ENCODE peak calls at places on chromosomes 16 and 17, in ten cellular contexts. One of them, this sample, is unnamed.

GRCh38 chr16:64380751-64381150 is 741.1 kb downstream of the CDH11 start:
- DNase-seq in CD8-positive, alpha-beta T cell: no peak
- DNase-seq in IMR-90: no peak
- DNase-seq in A549: no peak
- DNase-seq in breast epithelium: no peak
- DNase-seq in K562: no peak
- DNase-seq in colonic mucosa: no peak
- DNase-seq in tibial artery: no peak
- DNase-seq in tibial nerve: no peak
- DNase-seq in body of pancreas: no peak
- DNase-seq in this sample: no peak

GRCh38 chr16:56662357-56663354 is 4.9 kb downstream of the MT1F start:
- DNase-seq in colonic mucosa: no peak
- DNase-seq in tibial artery: no peak
- DNase-seq in breast epithelium: no peak
- DNase-seq in tibial nerve: no peak
- DNase-seq in A549: no peak
- DNase-seq in CD8-positive, alpha-beta T cell: no peak
- DNase-seq in K562: no peak
- DNase-seq in body of pancreas: no peak
- DNase-seq in IMR-90: no peak
- DNase-seq in this sample: peak; percentile 40

GRCh38 chr17:61475726-61476125 is 23.5 kb downstream of the TBX4 start:
- DNase-seq in IMR-90: peak; percentile 77
- DNase-seq in K562: no peak
- DNase-seq in body of pancreas: no peak
- DNase-seq in tibial nerve: no peak
- DNase-seq in tibial artery: no peak
- DNase-seq in A549: no peak
- DNase-seq in CD8-positive, alpha-beta T cell: no peak
- DNase-seq in colonic mucosa: no peak
- DNase-seq in breast epithelium: no peak
- DNase-seq in this sample: no peak

GRCh38 chr16:17459903-17460521 is 10.7 kb downstream of the XYLT1 start:
- DNase-seq in breast epithelium: no peak
- DNase-seq in colonic mucosa: no peak
- DNase-seq in IMR-90: no peak
- DNase-seq in tibial nerve: no peak
- DNase-seq in tibial artery: no peak
- DNase-seq in K562: no peak
- DNase-seq in A549: no peak
- DNase-seq in body of pancreas: no peak
- DNase-seq in CD8-positive, alpha-beta T cell: no peak
- DNase-seq in this sample: no peak

GRCh38 chr17:43545383-43545632 is 832 bp downstream of the ETV4 start:
- DNase-seq in IMR-90: peak; percentile 18
- DNase-seq in K562: peak; percentile 77
- DNase-seq in breast epithelium: no peak
- DNase-seq in tibial artery: no peak
- DNase-seq in CD8-positive, alpha-beta T cell: no peak
- DNase-seq in colonic mucosa: no peak
- DNase-seq in body of pancreas: peak; percentile 55
- DNase-seq in tibial nerve: no peak
- DNase-seq in A549: no peak
- DNase-seq in this sample: no peak

GRCh38 chr16:51834131-51834530 is 683.1 kb upstream of the SALL1 start:
- DNase-seq in CD8-positive, alpha-beta T cell: no peak
- DNase-seq in body of pancreas: no peak
- DNase-seq in K562: no peak
- DNase-seq in tibial nerve: no peak
- DNase-seq in tibial artery: no peak
- DNase-seq in breast epithelium: no peak
- DNase-seq in IMR-90: peak; percentile 47
- DNase-seq in A549: no peak
- DNase-seq in colonic mucosa: no peak
- DNase-seq in this sample: no peak

GRCh38 chr17:66952681-66953638 is 11.5 kb upstream of the CACNG4 start:
- DNase-seq in A549: no peak
- DNase-seq in IMR-90: no peak
- DNase-seq in K562: no peak
- DNase-seq in tibial nerve: no peak
- DNase-seq in tibial artery: no peak
- DNase-seq in breast epithelium: no peak
- DNase-seq in CD8-positive, alpha-beta T cell: no peak
- DNase-seq in colonic mucosa: no peak
- DNase-seq in body of pancreas: no peak
- DNase-seq in this sample: no peak

GRCh38 chr16:68756250-68757051 is 19.4 kb downstream of the CDH1 start:
- DNase-seq in A549: peak; percentile 37
- DNase-seq in tibial artery: no peak
- DNase-seq in tibial nerve: no peak
- DNase-seq in colonic mucosa: peak; percentile 90
- DNase-seq in breast epithelium: peak; percentile 89
- DNase-seq in CD8-positive, alpha-beta T cell: peak; percentile 17
- DNase-seq in body of pancreas: peak; percentile 75
- DNase-seq in K562: no peak
- DNase-seq in IMR-90: no peak
- DNase-seq in this sample: no peak

GRCh38 chr16:78249056-78249455 is 149.6 kb downstream of the WWOX start:
- DNase-seq in K562: no peak
- DNase-seq in tibial artery: no peak
- DNase-seq in A549: peak; percentile 12
- DNase-seq in breast epithelium: no peak
- DNase-seq in CD8-positive, alpha-beta T cell: no peak
- DNase-seq in tibial nerve: no peak
- DNase-seq in IMR-90: no peak
- DNase-seq in colonic mucosa: no peak
- DNase-seq in body of pancreas: peak; percentile 83
- DNase-seq in this sample: no peak

GRCh38 chr17:68238894-68239293 is 8.9 kb upstream of the AMZ2 start:
- DNase-seq in body of pancreas: no peak
- DNase-seq in colonic mucosa: no peak
- DNase-seq in tibial nerve: no peak
- DNase-seq in tibial artery: no peak
- DNase-seq in K562: no peak
- DNase-seq in A549: no peak
- DNase-seq in CD8-positive, alpha-beta T cell: no peak
- DNase-seq in breast epithelium: no peak
- DNase-seq in IMR-90: no peak
- DNase-seq in this sample: no peak

GRCh38 chr17:79000396-79001189 is 9.0 kb downstream of the CANT1 start:
- DNase-seq in tibial artery: peak; percentile 12
- DNase-seq in colonic mucosa: no peak
- DNase-seq in CD8-positive, alpha-beta T cell: no peak
- DNase-seq in A549: no peak
- DNase-seq in tibial nerve: no peak
- DNase-seq in K562: no peak
- DNase-seq in breast epithelium: no peak
- DNase-seq in body of pancreas: no peak
- DNase-seq in IMR-90: no peak
- DNase-seq in this sample: no peak

GRCh38 chr17:16661217-16661616 is 7.6 kb upstream of the ZNF624 start:
- DNase-seq in tibial nerve: no peak
- DNase-seq in CD8-positive, alpha-beta T cell: no peak
- DNase-seq in body of pancreas: no peak
- DNase-seq in IMR-90: no peak
- DNase-seq in K562: no peak
- DNase-seq in breast epithelium: no peak
- DNase-seq in tibial artery: no peak
- DNase-seq in colonic mucosa: no peak
- DNase-seq in A549: no peak
- DNase-seq in this sample: no peak

DNA sequence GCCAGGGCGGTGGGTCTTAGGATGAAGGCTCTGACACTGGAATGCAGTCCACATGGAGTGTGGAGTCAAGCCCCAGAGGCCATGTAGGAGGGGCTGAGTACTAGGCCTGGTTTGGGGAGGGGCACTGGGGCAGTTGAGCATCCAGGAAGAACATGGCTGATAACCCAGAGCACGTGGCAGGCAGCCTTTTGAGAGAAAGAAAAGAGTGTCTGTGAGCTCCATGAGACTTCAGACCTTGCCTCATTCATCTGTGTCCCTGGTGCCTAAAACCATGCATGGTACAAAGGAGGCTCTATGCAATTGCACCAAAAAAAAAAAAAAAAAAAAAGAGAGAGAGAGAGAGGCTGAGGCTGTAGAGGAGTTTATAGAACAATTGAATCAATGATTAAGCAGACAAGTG is 14.6 kb downstream of the SLC46A1 start:
- DNase-seq in K562: no peak
- DNase-seq in tibial artery: no peak
- DNase-seq in A549: no peak
- DNase-seq in tibial nerve: no peak
- DNase-seq in IMR-90: no peak
- DNase-seq in CD8-positive, alpha-beta T cell: no peak
- DNase-seq in breast epithelium: no peak
- DNase-seq in body of pancreas: no peak
- DNase-seq in colonic mucosa: no peak
- DNase-seq in this sample: no peak
- TF ChIP-seq CTCF in K562: no peak
- TF ChIP-seq CTCF in tibial artery: no peak
- TF ChIP-seq CTCF in A549: no peak
- TF ChIP-seq CTCF in tibial nerve: no peak
- TF ChIP-seq CTCF in IMR-90: no peak
- TF ChIP-seq CTCF in CD8-positive, alpha-beta T cell: no peak
- TF ChIP-seq CTCF in breast epithelium: no peak
- TF ChIP-seq CTCF in body of pancreas: no peak
- TF ChIP-seq CTCF in colonic mucosa: no peak
- TF ChIP-seq CTCF in this sample: no peak

DNA sequence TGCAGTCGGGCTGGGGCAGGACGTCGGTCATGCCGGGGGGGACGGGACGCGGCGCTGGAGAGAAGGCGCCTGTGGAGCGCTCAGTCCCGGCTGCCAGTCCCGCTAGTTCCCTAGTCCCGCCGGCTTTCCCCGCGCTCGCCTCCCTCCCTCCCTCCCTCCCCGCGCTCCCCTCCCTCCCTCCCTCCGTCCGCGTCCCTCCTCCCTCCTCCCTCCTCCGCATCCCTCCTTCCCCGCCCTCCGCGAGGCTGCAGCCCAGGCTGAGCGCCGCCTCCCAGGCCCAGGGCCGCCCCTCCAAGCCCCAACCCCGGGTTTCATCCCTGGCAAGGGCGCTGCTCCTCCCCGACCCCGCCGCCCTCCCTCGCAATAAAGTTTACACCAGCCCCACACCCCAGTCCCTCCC is 34.8 kb downstream of the TIMM22 start:
- DNase-seq in colonic mucosa: peak; percentile 42
- DNase-seq in IMR-90: no peak
- DNase-seq in A549: no peak
- DNase-seq in body of pancreas: peak; percentile 40
- DNase-seq in CD8-positive, alpha-beta T cell: no peak
- DNase-seq in tibial nerve: no peak
- DNase-seq in K562: peak; percentile 19
- DNase-seq in breast epithelium: no peak
- DNase-seq in tibial artery: no peak
- DNase-seq in this sample: no peak
- H3K27ac ChIP-seq in colonic mucosa: no peak overlapping the region
- H3K27ac ChIP-seq in IMR-90: no peak overlapping the region
- H3K27ac ChIP-seq in A549: no peak overlapping the region
- H3K27ac ChIP-seq in body of pancreas: no peak overlapping the region
- H3K27ac ChIP-seq in CD8-positive, alpha-beta T cell: no peak overlapping the region
- H3K27ac ChIP-seq in tibial nerve: peak overlapping the region; percentile 80
- H3K27ac ChIP-seq in K562: no peak overlapping the region
- H3K27ac ChIP-seq in breast epithelium: no peak overlapping the region
- H3K27ac ChIP-seq in tibial artery: peak overlapping the region; percentile 75
- H3K27ac ChIP-seq in this sample: peak overlapping the region; percentile 61

DNA sequence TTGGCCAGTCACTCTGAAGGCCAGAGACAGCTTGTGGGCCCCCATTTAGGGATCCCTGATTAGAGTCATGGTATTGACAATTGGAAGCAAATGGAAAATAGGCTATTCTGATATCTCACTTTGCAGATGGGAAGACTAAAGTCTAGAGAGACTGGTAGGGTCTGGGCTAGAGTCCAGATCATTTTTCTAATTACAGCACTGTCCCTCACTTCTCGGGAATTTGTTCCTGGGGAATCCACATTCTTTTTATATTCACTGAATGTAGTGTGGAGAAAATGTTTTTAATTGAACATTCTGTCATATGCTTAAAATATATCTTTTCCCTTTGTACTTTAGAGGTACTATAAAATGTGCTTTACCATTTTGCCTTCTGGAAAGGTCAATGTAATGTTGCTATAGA is 1.1 kb downstream of the KATNIP start:
- DNase-seq in tibial nerve: no peak
- DNase-seq in IMR-90: no peak
- DNase-seq in A549: no peak
- DNase-seq in tibial artery: no peak
- DNase-seq in CD8-positive, alpha-beta T cell: no peak
- DNase-seq in body of pancreas: no peak
- DNase-seq in K562: no peak
- DNase-seq in colonic mucosa: no peak
- DNase-seq in breast epithelium: no peak
- DNase-seq in this sample: no peak
- H3K4me3 ChIP-seq in tibial nerve: peak overlapping the region; percentile 74
- H3K4me3 ChIP-seq in IMR-90: no peak overlapping the region
- H3K4me3 ChIP-seq in A549: peak overlapping the region; percentile 81
- H3K4me3 ChIP-seq in tibial artery: peak overlapping the region; percentile 78
- H3K4me3 ChIP-seq in CD8-positive, alpha-beta T cell: no peak overlapping the region
- H3K4me3 ChIP-seq in body of pancreas: no peak overlapping the region
- H3K4me3 ChIP-seq in K562: peak overlapping the region; percentile 92
- H3K4me3 ChIP-seq in colonic mucosa: no peak overlapping the region
- H3K4me3 ChIP-seq in breast epithelium: peak overlapping the region; percentile 85
- H3K4me3 ChIP-seq in this sample: peak overlapping the region; percentile 89

GRCh38 chr17:39450847-39451581 is at the start of gene MED1:
- DNase-seq in CD8-positive, alpha-beta T cell: peak; percentile 81
- DNase-seq in colonic mucosa: peak; percentile 95
- DNase-seq in tibial nerve: peak; percentile 87
- DNase-seq in IMR-90: peak; percentile 98
- DNase-seq in tibial artery: peak; percentile 93
- DNase-seq in K562: peak; percentile 87
- DNase-seq in breast epithelium: peak; percentile 93
- DNase-seq in body of pancreas: peak; percentile 97
- DNase-seq in A549: peak; percentile 99
- DNase-seq in this sample: peak; percentile 86

GRCh38 chr17:39461113-39461910 is at the start of gene CDK12:
- DNase-seq in colonic mucosa: peak; percentile 98
- DNase-seq in A549: peak; percentile 100
- DNase-seq in body of pancreas: peak; percentile 98
- DNase-seq in CD8-positive, alpha-beta T cell: peak; percentile 92
- DNase-seq in IMR-90: peak; percentile 100
- DNase-seq in breast epithelium: peak; percentile 97
- DNase-seq in tibial nerve: peak; percentile 91
- DNase-seq in tibial artery: peak; percentile 95
- DNase-seq in K562: peak; percentile 96
- DNase-seq in this sample: peak; percentile 95

GRCh38 chr17:39450051-39450450 is 1.0 kb downstream of the MED1 start:
- DNase-seq in A549: no peak
- DNase-seq in tibial nerve: no peak
- DNase-seq in tibial artery: no peak
- DNase-seq in colonic mucosa: no peak
- DNase-seq in CD8-positive, alpha-beta T cell: no peak
- DNase-seq in K562: no peak
- DNase-seq in body of pancreas: no peak
- DNase-seq in IMR-90: no peak
- DNase-seq in breast epithelium: no peak
- DNase-seq in this sample: no peak

DNA sequence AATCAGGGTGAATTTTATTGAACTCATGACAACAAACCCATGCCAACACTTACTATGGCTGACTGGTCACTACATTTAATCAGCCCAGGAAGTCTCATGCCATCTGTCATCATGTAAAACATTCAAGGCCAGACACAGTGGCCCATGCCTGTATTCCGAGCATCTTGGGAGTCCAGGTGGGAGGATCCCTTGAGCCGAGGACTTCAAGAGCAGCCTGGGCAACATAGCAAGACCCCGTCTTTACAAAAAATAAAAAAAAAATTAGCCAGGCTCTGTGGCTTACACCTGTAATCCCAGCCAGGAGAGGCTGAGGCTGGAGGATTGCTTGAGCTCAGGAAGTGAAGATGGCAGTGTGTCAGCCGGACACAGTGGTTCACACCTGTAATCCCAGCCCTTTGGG is 4.9 kb upstream of the MED1 start:
- DNase-seq in K562: no peak
- DNase-seq in body of pancreas: no peak
- DNase-seq in CD8-positive, alpha-beta T cell: no peak
- DNase-seq in IMR-90: no peak
- DNase-seq in tibial nerve: no peak
- DNase-seq in A549: no peak
- DNase-seq in breast epithelium: no peak
- DNase-seq in colonic mucosa: no peak
- DNase-seq in tibial artery: no peak
- DNase-seq in this sample: no peak
- TF ChIP-seq CTCF in K562: no peak
- TF ChIP-seq CTCF in body of pancreas: no peak
- TF ChIP-seq CTCF in CD8-positive, alpha-beta T cell: no peak
- TF ChIP-seq CTCF in IMR-90: no peak
- TF ChIP-seq CTCF in tibial nerve: no peak
- TF ChIP-seq CTCF in A549: no peak
- TF ChIP-seq CTCF in breast epithelium: no peak
- TF ChIP-seq CTCF in colonic mucosa: no peak
- TF ChIP-seq CTCF in tibial artery: no peak
- TF ChIP-seq CTCF in this sample: no peak